ENCODE peak calls at places on chromosome 2, in ten cellular contexts. Z is SK-N-SH, I is BE2C, M is upper lobe of right lung, O is lower lobe of right lung, K is fibroblast of mammary gland, W is fibroblast of lung, V is tibial artery, D is astrocyte of the spinal cord, H is heart left ventricle. P is an unnamed sample.
A peak's percentile ranks its signal among the peaks of the same experiment; 100 is the strongest.

GRCh38 chr2:172839446-172839845 is 103.8 kb downstream of the RAPGEF4 start:
- DNase-seq in H (no peak), O (no peak), W (no peak), M (no peak), D (no peak), Z (no peak), V (no peak), I (no peak), K (no peak), P (no peak)

GRCh38 chr2:200814276-200814815 is 2.6 kb downstream of the BZW1 start:
- DNase-seq in Z (no peak), D (no peak), V (no peak), H (no peak), I (no peak), K (no peak), W (no peak), O (no peak), M (no peak), P (no peak)

GRCh38 chr2:231515603-231516002 is 14.6 kb downstream of the NMUR1 start:
- DNase-seq in M (no peak), O (no peak), V (no peak), Z (no peak), I (no peak), D (no peak), K (no peak), W (no peak), H (no peak), P (peak; percentile 41)

GRCh38 chr2:118861741-118862140 is 14.3 kb upstream of the EN1 start:
- DNase-seq in M (no peak), H (no peak), Z (no peak), V (no peak), O (no peak), I (no peak), K (peak; percentile 49), W (no peak), D (no peak), P (no peak)

GRCh38 chr2:18380316-18380715 is 180.1 kb downstream of the RDH14 start:
- DNase-seq in K (no peak), W (no peak), V (no peak), H (no peak), M (no peak), D (no peak), O (no peak), Z (no peak), I (no peak), P (no peak)

GRCh38 chr2:51553456-51553855 is 521.5 kb upstream of the NRXN1 start:
- DNase-seq in I (no peak), Z (no peak), D (no peak), H (no peak), O (no peak), V (no peak), M (no peak), K (no peak), W (peak; percentile 4), P (no peak)

GRCh38 chr2:30068067-30068466 is 78.7 kb upstream of the YPEL5 start:
- DNase-seq in K (no peak), M (no peak), V (no peak), W (no peak), D (no peak), O (no peak), Z (no peak), H (no peak), I (no peak), P (no peak)

GRCh38 chr2:229922449-229923386 is at the start of gene FBXO36:
- DNase-seq in M (peak; percentile 94), V (peak; percentile 85), K (peak; percentile 49), I (peak; percentile 88), W (peak; percentile 64), Z (peak; percentile 73), O (peak; percentile 91), H (peak; percentile 92), D (no peak), P (peak; percentile 75)

GRCh38 chr2:179900655-179901054 is 39.2 kb upstream of the ZNF385B start:
- DNase-seq in I (no peak), H (no peak), D (no peak), K (peak; percentile 4), M (no peak), V (no peak), Z (no peak), O (no peak), W (no peak), P (no peak)

GRCh38 chr2:43225788-43226557 is 433 bp downstream of the ZFP36L2 start:
- DNase-seq in M (peak; percentile 92), V (peak; percentile 65), O (peak; percentile 85), W (peak; percentile 70), K (peak; percentile 42), I (peak; percentile 71), H (peak; percentile 86), D (peak; percentile 84), Z (peak; percentile 89), P (no peak)

GRCh38 chr2:224837558-224837957 is 121.4 kb upstream of the CCDC195 start:
- DNase-seq in H (no peak), K (peak; percentile 92), M (no peak), Z (no peak), D (peak; percentile 86), V (no peak), W (peak; percentile 96), O (no peak), I (no peak), P (no peak)

GRCh38 chr2:237689569-237690131 is 62.3 kb downstream of the LRRFIP1 start:
- DNase-seq in V (peak; percentile 78), O (peak; percentile 80), Z (no peak), K (no peak), I (no peak), M (peak; percentile 85), W (no peak), H (no peak), D (no peak), P (no peak)

GRCh38 chr2:61006486-61007105 is 10.9 kb upstream of the PEX13 start:
- DNase-seq in Z (no peak), K (no peak), W (no peak), V (no peak), H (no peak), M (no peak), O (no peak), D (no peak), I (no peak), P (no peak)

GRCh38 chr2:76283355-76283754 is 572.6 kb upstream of the GCFC2 start:
- DNase-seq in W (no peak), D (no peak), V (no peak), M (no peak), I (no peak), H (no peak), O (no peak), K (no peak), Z (no peak), P (no peak)

DNA sequence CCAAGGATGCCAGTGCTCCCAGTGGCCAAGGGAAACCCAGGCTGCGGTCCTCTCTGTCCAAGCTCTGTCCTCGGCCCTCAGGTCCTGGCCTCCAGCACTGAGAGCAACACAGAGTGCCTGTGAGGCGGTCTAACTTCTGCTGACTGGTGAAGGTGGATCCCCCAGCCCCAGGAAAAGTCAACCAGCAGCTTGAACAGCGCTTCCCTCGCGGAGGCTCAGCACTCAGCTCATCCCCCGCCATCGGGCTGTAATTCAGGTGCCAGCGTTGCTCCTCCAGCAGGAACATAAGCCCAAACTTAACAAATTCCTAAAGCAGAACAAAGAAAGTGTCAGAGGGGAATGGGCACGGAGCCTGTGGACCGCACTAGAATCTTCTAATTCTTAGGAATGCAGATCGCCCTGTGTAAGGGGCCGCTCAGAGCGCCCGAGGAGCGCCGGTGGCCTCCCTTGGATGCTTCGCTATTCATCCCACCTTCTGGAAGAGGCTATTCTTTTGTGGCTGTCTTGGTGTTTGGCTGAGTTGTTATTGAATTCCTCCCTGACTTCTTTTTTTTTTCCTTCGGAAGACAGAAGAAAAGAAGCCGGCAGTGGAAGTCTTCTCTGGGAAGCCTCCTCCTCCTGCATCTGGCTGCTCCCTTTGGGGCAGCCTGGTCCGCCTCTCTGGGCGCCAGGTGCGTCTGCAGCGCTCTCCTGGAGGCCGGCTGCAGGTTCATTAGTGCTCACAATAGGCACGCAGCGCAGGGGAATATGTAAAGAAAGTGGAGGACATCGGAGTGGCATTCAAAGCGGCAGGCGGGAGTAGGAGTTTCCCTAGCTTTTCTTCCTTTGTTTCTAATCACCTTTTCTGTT is 905.6 kb downstream of the TSN start:
- DNase-seq in W (no peak), V (no peak), O (no peak), Z (no peak), H (no peak), D (no peak), I (no peak), K (no peak), M (no peak), P (peak; percentile 67)
- H3K4me3 ChIP-seq in W (no peak overlapping the region), V (no peak overlapping the region), O (no peak overlapping the region), Z (no peak overlapping the region), H (peak overlapping the region; percentile 28), D (no peak overlapping the region), I (no peak overlapping the region), K (no peak overlapping the region), M (no peak overlapping the region), P (peak overlapping the region; percentile 34)

GRCh38 chr2:117815946-117816345 is 1.5 kb downstream of the DDX18 start:
- DNase-seq in H (no peak), M (no peak), V (no peak), Z (no peak), W (no peak), I (no peak), O (no peak), K (peak; percentile 20), D (no peak), P (no peak)
- H3K4me3 ChIP-seq in H (peak overlapping the region; percentile 82), M (peak overlapping the region; percentile 92), V (peak overlapping the region; percentile 69), Z (peak overlapping the region; percentile 88), W (peak overlapping the region; percentile 97), I (peak overlapping the region; percentile 93), O (peak overlapping the region; percentile 90), K (peak overlapping the region; percentile 97), D (no peak overlapping the region), P (no peak overlapping the region)

DNA sequence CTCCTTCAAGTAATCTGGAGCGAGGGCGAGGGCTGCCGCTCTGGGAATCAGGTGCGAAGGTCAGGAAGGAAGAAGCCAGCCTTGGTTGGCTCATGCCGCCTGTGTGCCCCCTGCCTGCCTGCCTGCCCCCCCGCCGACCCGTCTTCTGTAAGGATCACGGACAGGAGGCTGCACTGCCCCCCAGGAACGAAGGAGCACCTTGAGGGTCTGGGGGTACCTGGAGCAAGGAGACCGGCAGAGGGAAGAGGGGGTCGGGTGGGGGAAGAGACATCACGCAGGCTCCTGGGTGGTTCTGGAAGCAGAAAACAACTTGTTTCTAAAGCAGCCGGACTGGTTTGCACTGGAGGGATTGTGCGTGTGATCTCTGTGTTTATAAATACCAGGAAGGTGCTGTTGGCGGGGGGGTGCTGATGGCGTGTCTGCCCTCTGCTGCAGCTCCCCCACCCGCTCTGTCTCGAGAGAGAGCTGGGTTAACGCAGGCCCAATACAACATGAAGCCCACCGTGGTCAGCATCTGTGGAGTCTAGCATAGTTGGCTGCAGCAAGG is 1.7 kb downstream of the FOSL2 start:
- DNase-seq in Z (no peak), K (peak; percentile 47), W (peak; percentile 69), I (peak; percentile 40), M (peak; percentile 74), H (no peak), V (peak; percentile 64), O (peak; percentile 75), D (peak; percentile 60), P (no peak)
- H3K4me3 ChIP-seq in Z (peak overlapping the region; percentile 83), K (peak overlapping the region; percentile 91), W (peak overlapping the region; percentile 96), I (peak overlapping the region; percentile 88), M (peak overlapping the region; percentile 95), H (peak overlapping the region; percentile 90), V (peak overlapping the region; percentile 97), O (peak overlapping the region; percentile 95), D (peak overlapping the region; percentile 99), P (peak overlapping the region; percentile 30)

GRCh38 chr2:207042155-207042554 is 102.8 kb downstream of the CPO start:
- DNase-seq in H (no peak), K (peak; percentile 13), O (no peak), Z (no peak), D (peak; percentile 78), V (no peak), I (no peak), W (peak; percentile 52), M (no peak), P (no peak)
- H3K4me3 ChIP-seq in H (peak overlapping the region; percentile 40), K (no peak overlapping the region), O (no peak overlapping the region), Z (no peak overlapping the region), D (no peak overlapping the region), V (peak overlapping the region; percentile 47), I (no peak overlapping the region), W (no peak overlapping the region), M (no peak overlapping the region), P (no peak overlapping the region)

P was measured in H7.